ENCODE peak calls at places on chromosomes 3 and 15, in eight cellular contexts. One of them, this sample, is unnamed.

GRCh38 chr3:117398166-117398954 is 688.8 kb downstream of the TUSC7 start:
- DNase-seq in GM10248: no peak
- DNase-seq in spleen: no peak
- DNase-seq in pancreas: peak; percentile 71
- DNase-seq in glutamatergic neuron: no peak
- DNase-seq in MCF 10A: no peak
- DNase-seq in upper lobe of right lung: no peak
- DNase-seq in neural crest cell: peak; percentile 2
- DNase-seq in this sample: no peak

GRCh38 chr15:70488002-70488605 is 275.3 kb downstream of the UACA start:
- DNase-seq in pancreas: peak; percentile 81
- DNase-seq in MCF 10A: peak; percentile 77
- DNase-seq in neural crest cell: peak; percentile 81
- DNase-seq in upper lobe of right lung: peak; percentile 84
- DNase-seq in GM10248: peak; percentile 73
- DNase-seq in glutamatergic neuron: peak; percentile 82
- DNase-seq in spleen: peak; percentile 89
- DNase-seq in this sample: peak; percentile 82

GRCh38 chr15:26260517-26261133 is 397.5 kb upstream of the ATP10A start:
- DNase-seq in glutamatergic neuron: peak; percentile 62
- DNase-seq in upper lobe of right lung: no peak
- DNase-seq in GM10248: no peak
- DNase-seq in pancreas: peak; percentile 36
- DNase-seq in spleen: no peak
- DNase-seq in MCF 10A: no peak
- DNase-seq in neural crest cell: peak; percentile 50
- DNase-seq in this sample: peak; percentile 23

GRCh38 chr3:45874677-45875346 is 11.5 kb upstream of the CCR9 start:
- DNase-seq in MCF 10A: no peak
- DNase-seq in upper lobe of right lung: no peak
- DNase-seq in glutamatergic neuron: no peak
- DNase-seq in spleen: no peak
- DNase-seq in pancreas: no peak
- DNase-seq in GM10248: no peak
- DNase-seq in neural crest cell: no peak
- DNase-seq in this sample: no peak

GRCh38 chr15:100454148-100454547 is 74.6 kb downstream of the CERS3 start:
- DNase-seq in upper lobe of right lung: no peak
- DNase-seq in spleen: no peak
- DNase-seq in GM10248: no peak
- DNase-seq in neural crest cell: no peak
- DNase-seq in MCF 10A: no peak
- DNase-seq in pancreas: no peak
- DNase-seq in glutamatergic neuron: no peak
- DNase-seq in this sample: no peak

GRCh38 chr15:51281368-51281967 is 56.9 kb downstream of the CYP19A1 start:
- DNase-seq in MCF 10A: peak; percentile 69
- DNase-seq in pancreas: peak; percentile 65
- DNase-seq in GM10248: peak; percentile 69
- DNase-seq in glutamatergic neuron: peak; percentile 76
- DNase-seq in neural crest cell: peak; percentile 47
- DNase-seq in upper lobe of right lung: peak; percentile 73
- DNase-seq in spleen: no peak
- DNase-seq in this sample: peak; percentile 47

GRCh38 chr15:33735637-33736247 is 232.6 kb upstream of the CHRM5 start:
- DNase-seq in upper lobe of right lung: no peak
- DNase-seq in pancreas: peak; percentile 14
- DNase-seq in neural crest cell: peak; percentile 20
- DNase-seq in glutamatergic neuron: peak; percentile 39
- DNase-seq in GM10248: peak; percentile 30
- DNase-seq in MCF 10A: peak; percentile 52
- DNase-seq in spleen: no peak
- DNase-seq in this sample: peak; percentile 20

GRCh38 chr3:175413926-175414325 is 554.8 kb downstream of the NAALADL2 start:
- DNase-seq in pancreas: no peak
- DNase-seq in glutamatergic neuron: no peak
- DNase-seq in spleen: no peak
- DNase-seq in GM10248: no peak
- DNase-seq in MCF 10A: no peak
- DNase-seq in neural crest cell: no peak
- DNase-seq in upper lobe of right lung: no peak
- DNase-seq in this sample: no peak

GRCh38 chr3:186259612-186260383 is 102.2 kb downstream of the DGKG start:
- DNase-seq in GM10248: peak; percentile 86
- DNase-seq in pancreas: peak; percentile 83
- DNase-seq in spleen: peak; percentile 93
- DNase-seq in glutamatergic neuron: peak; percentile 85
- DNase-seq in neural crest cell: peak; percentile 59
- DNase-seq in MCF 10A: peak; percentile 75
- DNase-seq in upper lobe of right lung: peak; percentile 86
- DNase-seq in this sample: peak; percentile 78

GRCh38 chr3:150412599-150413069 is 4.5 kb downstream of the TSC22D2 start:
- DNase-seq in upper lobe of right lung: no peak
- DNase-seq in MCF 10A: peak; percentile 75
- DNase-seq in spleen: no peak
- DNase-seq in glutamatergic neuron: no peak
- DNase-seq in neural crest cell: no peak
- DNase-seq in pancreas: no peak
- DNase-seq in GM10248: peak; percentile 15
- DNase-seq in this sample: peak; percentile 23

GRCh38 chr15:78204351-78205309 is 29.7 kb downstream of the ACSBG1 start:
- DNase-seq in spleen: no peak
- DNase-seq in glutamatergic neuron: no peak
- DNase-seq in neural crest cell: no peak
- DNase-seq in MCF 10A: no peak
- DNase-seq in GM10248: no peak
- DNase-seq in pancreas: peak; percentile 65
- DNase-seq in upper lobe of right lung: no peak
- DNase-seq in this sample: no peak

GRCh38 chr3:15409239-15409638 is 18.1 kb downstream of the METTL6 start:
- DNase-seq in GM10248: no peak
- DNase-seq in MCF 10A: peak; percentile 20
- DNase-seq in pancreas: no peak
- DNase-seq in glutamatergic neuron: no peak
- DNase-seq in neural crest cell: no peak
- DNase-seq in spleen: no peak
- DNase-seq in upper lobe of right lung: no peak
- DNase-seq in this sample: no peak

GRCh38 chr3:128427872-128428822 is 38.5 kb downstream of the DNAJB8 start:
- DNase-seq in spleen: no peak
- DNase-seq in glutamatergic neuron: peak; percentile 20
- DNase-seq in pancreas: no peak
- DNase-seq in upper lobe of right lung: no peak
- DNase-seq in GM10248: no peak
- DNase-seq in MCF 10A: no peak
- DNase-seq in neural crest cell: no peak
- DNase-seq in this sample: no peak

GRCh38 chr3:52801839-52802238 is 7.2 kb downstream of the ITIH3 start:
- DNase-seq in pancreas: no peak
- DNase-seq in upper lobe of right lung: no peak
- DNase-seq in neural crest cell: no peak
- DNase-seq in MCF 10A: no peak
- DNase-seq in GM10248: no peak
- DNase-seq in spleen: no peak
- DNase-seq in glutamatergic neuron: no peak
- DNase-seq in this sample: no peak

GRCh38 chr3:181723568-181724431 is 12.1 kb downstream of the SOX2 start:
- DNase-seq in glutamatergic neuron: peak; percentile 33
- DNase-seq in spleen: no peak
- DNase-seq in GM10248: no peak
- DNase-seq in neural crest cell: no peak
- DNase-seq in upper lobe of right lung: no peak
- DNase-seq in MCF 10A: no peak
- DNase-seq in pancreas: no peak
- DNase-seq in this sample: no peak

GRCh38 chr3:32226875-32227500 is 11.5 kb upstream of the CMTM8 start:
- DNase-seq in MCF 10A: peak; percentile 59
- DNase-seq in spleen: no peak
- DNase-seq in upper lobe of right lung: no peak
- DNase-seq in GM10248: no peak
- DNase-seq in pancreas: no peak
- DNase-seq in glutamatergic neuron: no peak
- DNase-seq in neural crest cell: no peak
- DNase-seq in this sample: no peak

GRCh38 chr3:82939491-82940097 is 1178.1 kb upstream of the GBE1 start:
- DNase-seq in MCF 10A: no peak
- DNase-seq in GM10248: no peak
- DNase-seq in upper lobe of right lung: peak; percentile 47
- DNase-seq in neural crest cell: no peak
- DNase-seq in spleen: no peak
- DNase-seq in glutamatergic neuron: no peak
- DNase-seq in pancreas: no peak
- DNase-seq in this sample: no peak

GRCh38 chr3:53077476-53078220 is 31.8 kb upstream of the SFMBT1 start:
- DNase-seq in spleen: peak; percentile 64
- DNase-seq in MCF 10A: no peak
- DNase-seq in GM10248: no peak
- DNase-seq in pancreas: no peak
- DNase-seq in neural crest cell: no peak
- DNase-seq in glutamatergic neuron: no peak
- DNase-seq in upper lobe of right lung: no peak
- DNase-seq in this sample: no peak

GRCh38 chr3:42802876-42803799 is 1.2 kb downstream of the HIGD1A start:
- DNase-seq in neural crest cell: peak; percentile 16
- DNase-seq in glutamatergic neuron: peak; percentile 28
- DNase-seq in pancreas: no peak
- DNase-seq in GM10248: no peak
- DNase-seq in MCF 10A: peak; percentile 42
- DNase-seq in upper lobe of right lung: no peak
- DNase-seq in spleen: no peak
- DNase-seq in this sample: peak; percentile 31

GRCh38 chr3:163476179-163476578 is 1602.1 kb downstream of the SI start:
- DNase-seq in GM10248: no peak
- DNase-seq in pancreas: no peak
- DNase-seq in upper lobe of right lung: no peak
- DNase-seq in spleen: no peak
- DNase-seq in MCF 10A: peak; percentile 43
- DNase-seq in glutamatergic neuron: no peak
- DNase-seq in neural crest cell: no peak
- DNase-seq in this sample: no peak
- TF ChIP-seq CTCF in GM10248: no peak
- TF ChIP-seq CTCF in pancreas: no peak
- TF ChIP-seq CTCF in upper lobe of right lung: no peak
- TF ChIP-seq CTCF in spleen: no peak
- TF ChIP-seq CTCF in MCF 10A: no peak
- TF ChIP-seq CTCF in glutamatergic neuron: no peak
- TF ChIP-seq CTCF in neural crest cell: peak; percentile 51
- TF ChIP-seq CTCF in this sample: no peak

GRCh38 chr3:101549473-101549872 is 12.2 kb upstream of the TRMT10C start:
- DNase-seq in pancreas: no peak
- DNase-seq in spleen: no peak
- DNase-seq in neural crest cell: no peak
- DNase-seq in glutamatergic neuron: no peak
- DNase-seq in MCF 10A: no peak
- DNase-seq in upper lobe of right lung: no peak
- DNase-seq in GM10248: no peak
- DNase-seq in this sample: no peak

GRCh38 chr3:101548527-101549105 is 13.1 kb upstream of the TRMT10C start:
- DNase-seq in upper lobe of right lung: no peak
- DNase-seq in glutamatergic neuron: no peak
- DNase-seq in neural crest cell: no peak
- DNase-seq in pancreas: no peak
- DNase-seq in MCF 10A: no peak
- DNase-seq in GM10248: no peak
- DNase-seq in spleen: no peak
- DNase-seq in this sample: no peak

GRCh38 chr3:101542952-101543351 is 18.7 kb upstream of the TRMT10C start:
- DNase-seq in spleen: no peak
- DNase-seq in pancreas: no peak
- DNase-seq in neural crest cell: no peak
- DNase-seq in GM10248: no peak
- DNase-seq in upper lobe of right lung: no peak
- DNase-seq in glutamatergic neuron: no peak
- DNase-seq in MCF 10A: no peak
- DNase-seq in this sample: no peak

DNA sequence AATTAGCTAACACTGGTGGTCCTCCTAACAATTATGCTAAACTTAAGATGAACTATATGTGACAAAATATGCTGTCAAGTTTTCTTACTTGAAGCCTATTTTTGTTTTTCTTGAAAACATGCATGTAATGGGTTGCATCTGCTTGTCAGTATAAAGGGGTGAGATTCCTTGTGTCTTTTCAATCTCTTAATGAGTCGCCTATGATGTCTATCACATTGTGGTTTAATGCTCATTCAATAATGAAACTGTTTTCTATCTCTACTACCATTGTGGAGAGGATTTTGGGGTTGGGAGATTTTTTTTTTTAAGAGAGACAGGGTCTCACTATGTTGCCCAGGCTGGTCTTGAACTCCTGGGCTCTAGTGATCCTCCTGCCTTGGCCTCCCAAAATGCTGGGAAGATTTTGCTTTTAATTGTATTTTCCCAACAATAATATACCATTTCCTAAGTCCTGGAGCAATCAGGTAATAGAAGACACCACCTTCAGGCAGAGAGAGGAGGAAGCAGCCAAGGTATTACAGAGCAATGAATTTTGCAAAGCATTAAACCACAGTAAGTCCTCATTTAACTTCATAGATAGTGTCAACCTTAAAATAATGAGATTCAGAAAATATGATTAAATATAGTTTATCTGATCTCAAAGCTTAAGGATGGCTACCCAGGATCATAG is 17.4 kb upstream of the TRMT10C start:
- DNase-seq in MCF 10A: peak; percentile 4
- DNase-seq in GM10248: no peak
- DNase-seq in pancreas: no peak
- DNase-seq in glutamatergic neuron: no peak
- DNase-seq in spleen: no peak
- DNase-seq in upper lobe of right lung: no peak
- DNase-seq in neural crest cell: no peak
- DNase-seq in this sample: no peak
- TF ChIP-seq CTCF in MCF 10A: no peak
- TF ChIP-seq CTCF in GM10248: no peak
- TF ChIP-seq CTCF in pancreas: no peak
- TF ChIP-seq CTCF in glutamatergic neuron: no peak
- TF ChIP-seq CTCF in spleen: peak; percentile 20
- TF ChIP-seq CTCF in upper lobe of right lung: no peak
- TF ChIP-seq CTCF in neural crest cell: no peak
- TF ChIP-seq CTCF in this sample: no peak

GRCh38 chr3:171526869-171527268 is 66.7 kb upstream of the TNIK start:
- DNase-seq in upper lobe of right lung: no peak
- DNase-seq in pancreas: no peak
- DNase-seq in GM10248: no peak
- DNase-seq in neural crest cell: no peak
- DNase-seq in spleen: no peak
- DNase-seq in glutamatergic neuron: no peak
- DNase-seq in MCF 10A: no peak
- DNase-seq in this sample: no peak
- TF ChIP-seq CTCF in upper lobe of right lung: no peak
- TF ChIP-seq CTCF in pancreas: no peak
- TF ChIP-seq CTCF in GM10248: no peak
- TF ChIP-seq CTCF in neural crest cell: no peak
- TF ChIP-seq CTCF in spleen: no peak
- TF ChIP-seq CTCF in glutamatergic neuron: no peak
- TF ChIP-seq CTCF in MCF 10A: no peak
- TF ChIP-seq CTCF in this sample: no peak

DNA sequence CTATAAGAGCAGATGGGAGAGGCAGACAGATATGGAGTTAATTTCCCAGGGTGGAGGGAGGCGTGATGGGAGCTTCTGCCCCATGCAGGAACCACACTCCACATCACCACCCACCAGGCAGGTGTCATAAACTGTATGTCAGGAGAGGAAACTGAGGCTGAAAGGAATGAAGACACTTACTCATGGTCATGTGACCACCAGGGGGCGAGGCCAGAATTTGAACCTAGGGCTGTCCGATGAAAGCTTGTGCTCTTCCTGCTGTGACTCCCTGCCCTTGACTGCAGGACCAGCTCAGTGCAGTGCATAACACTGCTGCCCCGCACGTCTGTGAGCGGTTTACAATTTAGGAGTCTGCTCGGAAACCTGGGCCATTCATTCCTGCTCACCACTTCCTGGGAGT is 28.8 kb downstream of the NUP210 start:
- DNase-seq in pancreas: no peak
- DNase-seq in upper lobe of right lung: no peak
- DNase-seq in MCF 10A: no peak
- DNase-seq in glutamatergic neuron: no peak
- DNase-seq in GM10248: no peak
- DNase-seq in spleen: no peak
- DNase-seq in neural crest cell: no peak
- DNase-seq in this sample: peak; percentile 25
- TF ChIP-seq CTCF in pancreas: no peak
- TF ChIP-seq CTCF in upper lobe of right lung: peak; percentile 11
- TF ChIP-seq CTCF in MCF 10A: no peak
- TF ChIP-seq CTCF in glutamatergic neuron: peak; percentile 57
- TF ChIP-seq CTCF in GM10248: no peak
- TF ChIP-seq CTCF in spleen: peak; percentile 49
- TF ChIP-seq CTCF in neural crest cell: peak; percentile 31
- TF ChIP-seq CTCF in this sample: peak; percentile 37